ENCODE peak calls at places on chromosomes 3 and 15, in five cellular contexts. F, V, A, U and P are unnamed samples.
A peak's percentile ranks its signal among the peaks of the same experiment; 100 is the strongest.

GRCh38 chr15:95141486-95141885 is 910.1 kb downstream of the MCTP2 start:
- DNase-seq in F (peak; percentile 41), V (no peak), A (no peak), U (no peak), P (no peak)

GRCh38 chr3:14001136-14001535 is 121.3 kb upstream of the WNT7A start:
- DNase-seq in F (no peak), V (no peak), A (no peak), U (no peak), P (no peak)

GRCh38 chr3:160951677-160952487 is 153.3 kb downstream of the B3GALNT1 start:
- DNase-seq in F (no peak), V (no peak), A (no peak), U (no peak), P (no peak)

GRCh38 chr3:49812916-49813496 is 747 bp downstream of the UBA7 start:
- DNase-seq in F (no peak), V (no peak), A (no peak), U (no peak), P (no peak)

GRCh38 chr3:193509103-193509965 is 45.4 kb downstream of the ATP13A4 start:
- DNase-seq in F (peak; percentile 1), V (no peak), A (no peak), U (no peak), P (peak; percentile 67)

GRCh38 chr3:62379206-62379834 is 6.0 kb upstream of the FEZF2 start:
- DNase-seq in F (no peak), V (no peak), A (no peak), U (no peak), P (no peak)

GRCh38 chr15:29671308-29671981 is 150.8 kb downstream of the TJP1 start:
- DNase-seq in F (peak; percentile 77), V (peak; percentile 23), A (no peak), U (no peak), P (no peak)

GRCh38 chr15:81106560-81106959 is 27.5 kb upstream of the CFAP161 start:
- DNase-seq in F (peak; percentile 72), V (peak; percentile 72), A (peak; percentile 45), U (peak; percentile 57), P (peak; percentile 62)

GRCh38 chr3:141561426-141562034 is 74.7 kb downstream of the RASA2 start:
- DNase-seq in F (peak; percentile 54), V (peak; percentile 63), A (peak; percentile 47), U (peak; percentile 32), P (no peak)

GRCh38 chr3:57597240-57597972 is at the start of gene ARF4:
- DNase-seq in F (peak; percentile 99), V (peak; percentile 98), A (peak; percentile 99), U (peak; percentile 99), P (peak; percentile 99)

GRCh38 chr3:134810052-134810435 is 15.0 kb downstream of the EPHB1 start:
- DNase-seq in F (no peak), V (no peak), A (no peak), U (no peak), P (no peak)

GRCh38 chr3:64696896-64697295 is 9.1 kb upstream of the ADAMTS9 start:
- DNase-seq in F (no peak), V (no peak), A (no peak), U (no peak), P (no peak)

GRCh38 chr3:127134466-127134865 is 58.5 kb upstream of the PRR23E start:
- DNase-seq in F (no peak), V (no peak), A (no peak), U (no peak), P (no peak)

GRCh38 chr15:25783607-25784131 is 79.5 kb downstream of the ATP10A start:
- DNase-seq in F (no peak), V (peak; percentile 53), A (no peak), U (no peak), P (no peak)

GRCh38 chr3:184334470-184335158 is 2.8 kb upstream of the FAM131A start:
- DNase-seq in F (peak; percentile 81), V (no peak), A (no peak), U (no peak), P (no peak)

GRCh38 chr15:34182942-34183341 is 27.0 kb downstream of the KATNBL1 start:
- DNase-seq in F (peak; percentile 22), V (no peak), A (no peak), U (no peak), P (no peak)

GRCh38 chr3:59517448-59517847 is 467.6 kb upstream of the CFAP20DC start:
- DNase-seq in F (peak; percentile 12), V (no peak), A (no peak), U (no peak), P (no peak)

GRCh38 chr15:56879502-56879901 is 38.9 kb upstream of the TCF12 start:
- DNase-seq in F (no peak), V (no peak), A (no peak), U (no peak), P (no peak)

GRCh38 chr3:56303508-56303907 is 164.8 kb downstream of the ERC2 start:
- DNase-seq in F (peak; percentile 63), V (peak; percentile 63), A (peak; percentile 18), U (no peak), P (no peak)

GRCh38 chr3:82030932-82031331 is 269.5 kb upstream of the GBE1 start:
- DNase-seq in F (no peak), V (no peak), A (no peak), U (no peak), P (no peak)

GRCh38 chr15:58632789-58633188 is 116.7 kb downstream of the ADAM10 start:
- DNase-seq in F (peak; percentile 61), V (no peak), A (no peak), U (no peak), P (no peak)

GRCh38 chr15:35061171-35062163 is 23.6 kb downstream of the NANOGP8 start:
- DNase-seq in F (peak; percentile 20), V (no peak), A (no peak), U (no peak), P (no peak)

GRCh38 chr3:151393961-151394360 is 9.4 kb upstream of the P2RY12 start:
- DNase-seq in F (peak; percentile 21), V (peak; percentile 72), A (no peak), U (no peak), P (no peak)

GRCh38 chr3:52093751-52094525 is 37.6 kb upstream of the DUSP7 start:
- DNase-seq in F (peak; percentile 70), V (no peak), A (no peak), U (no peak), P (no peak)

GRCh38 chr15:51782357-51782896 is 31.0 kb downstream of the TMOD2 start:
- DNase-seq in F (no peak), V (no peak), A (no peak), U (no peak), P (no peak)

GRCh38 chr15:58228708-58229107 is 90.5 kb downstream of the AQP9 start:
- DNase-seq in F (peak; percentile 78), V (no peak), A (no peak), U (no peak), P (no peak)

GRCh38 chr3:189974372-189974771 is 146.3 kb downstream of the P3H2 start:
- DNase-seq in F (no peak), V (no peak), A (no peak), U (peak; percentile 34), P (no peak)

GRCh38 chr3:139260793-139261736 is 82.8 kb upstream of the MRPS22 start:
- DNase-seq in F (no peak), V (no peak), A (no peak), U (no peak), P (no peak)

GRCh38 chr3:88005066-88005465 is 53.7 kb downstream of the CGGBP1 start:
- DNase-seq in F (peak; percentile 29), V (peak; percentile 26), A (no peak), U (no peak), P (no peak)

GRCh38 chr15:90222538-90222937 is 11.2 kb downstream of the CIB1 start:
- DNase-seq in F (no peak), V (no peak), A (no peak), U (no peak), P (no peak)

DNA sequence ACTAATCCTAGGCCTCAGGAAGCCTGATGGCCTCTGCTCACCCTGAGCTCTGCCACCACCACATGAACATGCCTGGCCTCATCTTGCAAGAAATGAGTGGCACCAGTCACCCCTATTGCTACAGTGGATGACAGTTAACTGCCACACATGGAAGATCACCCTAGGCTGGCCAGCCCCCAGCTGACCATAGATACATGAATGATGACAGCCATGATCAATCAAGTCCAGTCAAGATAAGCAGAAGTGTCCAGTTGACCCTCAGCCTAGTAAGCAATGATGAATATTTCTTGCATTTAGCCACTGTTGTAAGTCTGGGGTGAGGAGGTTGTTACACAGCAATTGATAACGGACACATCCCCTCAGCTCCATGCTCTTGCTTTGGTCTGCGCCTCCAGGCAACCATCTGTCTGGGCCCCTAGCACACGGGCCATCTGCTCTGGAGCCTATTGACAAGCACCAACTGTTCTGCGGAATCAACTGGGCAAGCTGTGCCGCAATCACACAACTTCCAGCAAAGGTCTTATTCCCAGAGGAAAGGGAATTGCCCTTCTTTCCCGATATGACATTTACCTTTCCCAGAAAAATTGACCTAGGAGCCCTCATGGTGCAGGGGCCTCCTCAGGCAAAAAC is 2.2 kb upstream of the LYZL4 start:
- DNase-seq in F (no peak), V (no peak), A (no peak), U (no peak), P (no peak)
- H3K27me3 ChIP-seq in F (peaks cover 5% of the 10 kb centered on the region), V (peaks cover 82% of the 10 kb centered on the region), A (no peaks in the 10 kb centered on the region), U (no peaks in the 10 kb centered on the region), P (no peaks in the 10 kb centered on the region)

DNA sequence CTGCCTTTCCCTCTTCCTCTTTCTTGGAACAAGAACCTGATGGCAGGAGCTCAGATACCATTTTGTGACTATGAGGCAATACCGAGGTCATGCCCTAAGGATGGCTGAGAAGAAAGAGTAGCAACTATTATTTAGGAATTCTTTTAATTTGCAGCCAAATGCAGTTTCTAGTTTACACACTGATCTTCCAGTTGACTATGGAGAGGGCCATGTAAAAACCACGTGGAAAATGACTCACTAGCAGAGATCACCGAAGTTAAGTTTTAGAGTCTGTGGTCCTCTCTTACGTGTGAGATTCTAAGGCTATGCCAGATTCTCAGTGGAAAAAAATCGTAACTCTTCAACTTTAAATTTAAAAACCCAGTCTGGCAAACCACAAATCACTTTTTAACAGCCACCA is 7.8 kb downstream of the BNC1 start:
- DNase-seq in F (peak; percentile 77), V (no peak), A (no peak), U (no peak), P (no peak)
- H3K27me3 ChIP-seq in F (no peaks in the 10 kb centered on the region), V (peaks cover 14% of the 10 kb centered on the region), A (peaks cover 4% of the 10 kb centered on the region), U (no peaks in the 10 kb centered on the region), P (peaks cover 17% of the 10 kb centered on the region)

DNA sequence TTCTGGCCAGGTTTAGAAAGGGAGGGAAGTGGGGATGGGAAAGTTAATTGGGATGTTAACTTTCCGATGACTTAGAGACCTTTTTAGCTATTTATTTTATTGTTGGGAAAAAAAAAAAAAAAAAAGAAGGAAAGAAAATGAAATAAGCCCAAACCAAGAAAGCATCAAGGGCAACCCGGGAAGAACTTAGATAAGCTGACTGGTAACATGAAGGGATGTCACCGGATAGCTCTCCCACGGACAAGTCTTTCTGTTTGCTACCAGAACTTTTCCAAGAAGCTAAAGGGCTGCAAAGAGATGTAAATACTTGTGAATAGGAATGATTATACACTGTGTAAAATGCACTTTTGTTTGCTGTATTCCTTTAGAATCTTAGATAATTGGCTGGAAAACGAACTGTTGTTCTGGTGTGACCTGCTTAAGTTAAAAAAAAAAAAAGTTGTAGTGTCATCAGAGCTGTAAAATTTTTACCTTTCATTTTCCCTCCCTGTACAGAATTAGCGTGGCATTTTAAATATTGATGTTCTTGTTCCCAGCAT is 2.8 kb downstream of the FOXB1 start:
- DNase-seq in F (peak; percentile 8), V (no peak), A (no peak), U (no peak), P (no peak)
- H3K27me3 ChIP-seq in F (peaks cover 70% of the 10 kb centered on the region), V (peaks cover 97% of the 10 kb centered on the region), A (peaks cover 93% of the 10 kb centered on the region), U (peaks cover 16% of the 10 kb centered on the region), P (peaks cover 98% of the 10 kb centered on the region)

DNA sequence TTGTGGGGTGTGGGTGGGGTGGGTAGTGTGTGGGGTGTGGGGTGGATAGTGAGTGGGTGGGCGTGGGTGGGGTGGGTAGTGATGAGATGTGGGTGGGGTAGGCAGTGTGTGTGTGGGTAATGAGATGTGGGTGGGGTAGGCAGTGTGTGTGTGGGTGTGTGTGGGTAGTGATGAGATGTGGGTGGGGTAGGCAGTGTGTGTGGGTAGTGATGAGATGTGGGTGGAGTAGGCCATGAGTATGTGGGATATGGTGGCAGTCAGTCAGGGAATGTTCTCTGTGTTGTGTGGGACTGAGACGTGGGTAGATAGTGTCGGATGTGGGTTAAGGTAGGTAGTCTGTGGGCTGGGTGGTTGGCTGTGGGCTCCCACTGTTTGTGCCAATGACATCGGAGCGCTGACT is 7.1 kb downstream of the MINAR1 start:
- DNase-seq in F (no peak), V (no peak), A (no peak), U (no peak), P (no peak)
- H3K27me3 ChIP-seq in F (peaks cover 6% of the 10 kb centered on the region), V (no peaks in the 10 kb centered on the region), A (no peaks in the 10 kb centered on the region), U (no peaks in the 10 kb centered on the region), P (no peaks in the 10 kb centered on the region)